ENCODE peak calls at places on chromosome 12, in six cellular contexts. V is stomach, D is GM12878, F is esophagus muscularis mucosa, T is ovary, Y is H1. A is an unnamed sample.

GRCh38 chr12:49933793-49934192 is 16.7 kb upstream of the AQP2 start:
- DNase-seq in V (no peak), D (no peak), Y (no peak), T (no peak), F (no peak), A (no peak)

GRCh38 chr12:125194999-125195398 is 129.8 kb downstream of the AACS start:
- DNase-seq in F (no peak), Y (peak; percentile 49), V (no peak), T (no peak), D (no peak), A (no peak)

GRCh38 chr12:26786491-26787124 is 46.4 kb downstream of the ITPR2 start:
- DNase-seq in Y (no peak), V (no peak), D (no peak), T (no peak), F (no peak), A (no peak)

GRCh38 chr12:102602549-102602948 is 122.2 kb upstream of the IGF1 start:
- DNase-seq in T (no peak), Y (no peak), F (no peak), V (no peak), D (no peak), A (no peak)

GRCh38 chr12:56299308-56299852 is 750 bp downstream of the CS start:
- DNase-seq in T (no peak), V (no peak), F (no peak), D (no peak), Y (peak; percentile 46), A (no peak)

GRCh38 chr12:617304-617915 is 45.8 kb downstream of the NINJ2 start:
- DNase-seq in D (no peak), T (no peak), V (peak; percentile 42), F (no peak), Y (no peak), A (peak; percentile 84)

GRCh38 chr12:72228424-72228823 is 43.7 kb upstream of the TRHDE start:
- DNase-seq in F (no peak), D (no peak), V (no peak), T (no peak), Y (no peak), A (no peak)

GRCh38 chr12:120814903-120815429 is 89.2 kb downstream of the SPPL3 start:
- DNase-seq in V (no peak), Y (no peak), D (no peak), F (no peak), T (no peak), A (no peak)

GRCh38 chr12:70049596-70050360 is 193.5 kb upstream of the CNOT2 start:
- DNase-seq in D (peak; percentile 68), F (no peak), Y (no peak), V (no peak), T (no peak), A (no peak)

GRCh38 chr12:126224032-126224431 is 1158.8 kb downstream of the AACS start:
- DNase-seq in V (no peak), D (no peak), Y (no peak), F (no peak), T (no peak), A (no peak)

GRCh38 chr12:130562711-130563110 is 153.4 kb downstream of the RIMBP2 start:
- DNase-seq in D (no peak), V (no peak), F (no peak), T (no peak), Y (no peak), A (no peak)
- TF ChIP-seq EP300 in D (no peak), V (no peak), F (no peak), T (no peak), Y (no peak), A (no peak)

DNA sequence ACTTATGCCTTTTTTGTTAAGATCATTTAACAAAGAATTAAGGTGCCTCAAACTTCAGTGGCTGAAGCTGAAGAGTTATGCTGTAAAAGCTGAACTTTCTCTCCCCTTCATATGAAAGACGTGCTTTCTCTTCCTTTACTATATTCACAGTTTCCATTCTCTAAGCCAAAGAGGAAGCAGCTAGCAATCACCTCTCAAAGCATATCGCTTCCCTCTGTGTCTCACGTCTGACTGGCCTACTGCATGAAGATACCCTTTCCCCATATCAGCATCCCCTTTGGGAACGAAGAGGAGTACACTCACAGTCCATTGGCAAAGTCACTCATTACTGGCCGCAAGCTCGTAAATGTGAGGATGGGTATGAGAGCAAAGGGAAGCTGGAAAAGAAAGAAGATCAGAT is 34.9 kb downstream of the SLC11A2 start:
- DNase-seq in Y (no peak), F (no peak), V (no peak), T (no peak), D (no peak), A (no peak)
- H3K36me3 ChIP-seq in Y (peaks cover 61% of the 10 kb centered on the region), F (peaks cover 57% of the 10 kb centered on the region), V (peaks cover 92% of the 10 kb centered on the region), T (no peaks in the 10 kb centered on the region), D (peaks cover 3% of the 10 kb centered on the region), A (peaks cover 66% of the 10 kb centered on the region)

GRCh38 chr12:6723607-6724408 is at the start of gene COPS7A:
- DNase-seq in D (peak; percentile 97), F (peak; percentile 99), V (peak; percentile 97), T (peak; percentile 94), Y (peak; percentile 95), A (peak; percentile 99)
- TF ChIP-seq POLR2A in D (peak; percentile 93), F (peak; percentile 31), V (peak; percentile 14), T (peak; percentile 66), Y (peak; percentile 54), A (no peak)

DNA sequence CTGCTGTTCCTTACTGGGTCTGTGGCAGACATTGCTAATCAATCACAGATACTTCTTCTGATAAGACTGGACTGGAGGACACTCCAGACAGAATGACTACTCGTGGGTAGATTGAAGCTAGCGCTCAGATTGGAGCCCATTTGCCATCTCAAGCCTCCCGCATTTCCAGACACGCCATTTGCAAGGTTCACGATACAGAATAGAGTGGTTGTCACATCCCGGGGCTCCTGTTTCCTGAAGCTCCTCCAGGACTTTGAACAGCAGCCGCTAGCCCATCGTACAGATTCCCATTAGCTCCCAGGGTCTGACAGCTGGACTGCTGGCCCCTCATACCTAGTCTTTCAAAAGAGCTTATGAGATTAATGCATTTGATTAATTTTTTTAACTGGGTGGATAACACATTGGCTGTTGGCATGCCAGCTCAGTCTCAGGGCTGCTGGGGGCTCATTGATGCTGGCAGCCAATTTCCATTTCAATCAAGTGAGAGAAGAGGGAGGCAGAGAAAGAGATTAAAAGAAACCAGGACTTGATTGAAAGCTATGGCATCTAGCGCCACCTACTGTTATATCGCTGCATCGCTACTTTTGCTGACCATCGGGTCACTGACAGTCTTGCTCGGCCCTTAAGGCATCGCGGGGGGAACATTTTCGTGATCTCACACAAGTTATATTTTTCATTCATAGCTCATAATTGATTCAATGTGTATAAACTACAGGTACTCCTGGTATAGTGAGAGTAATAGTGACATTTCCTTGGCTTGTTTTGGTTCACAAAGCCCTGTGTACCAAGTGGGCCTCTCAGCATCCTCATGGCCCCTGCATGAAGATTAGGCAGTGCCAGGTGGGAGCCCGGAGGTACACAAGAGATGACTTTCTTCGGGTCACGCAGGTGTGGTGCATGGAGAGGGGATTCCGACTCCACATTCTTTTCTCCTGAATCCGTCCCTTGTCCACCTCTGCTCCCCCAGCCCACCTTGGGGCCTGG is 78.6 kb downstream of the CCDC60 start:
- DNase-seq in V (peak; percentile 68), D (no peak), T (peak; percentile 18), Y (peak; percentile 91), F (peak; percentile 94), A (no peak)
- TF ChIP-seq EP300 in V (no peak), D (no peak), T (no peak), Y (no peak), F (no peak), A (no peak)